ENCODE peak calls at places on chromosomes 1 and 21, in six cellular contexts. V, S, M, D, C and T are unnamed samples.

GRCh38 chr1:30706528-30706927 is 16.9 kb downstream of the MATN1 start:
- DNase-seq in V (no peak), S (no peak), M (peak; percentile 85), D (peak; percentile 46), C (no peak), T (no peak)

GRCh38 chr1:24769656-24770651 is 24.7 kb downstream of the CLIC4 start:
- DNase-seq in V (no peak), S (no peak), M (peak; percentile 93), D (peak; percentile 43), C (no peak), T (no peak)

GRCh38 chr1:210373628-210373877 is 44.9 kb downstream of the HHAT start:
- DNase-seq in V (no peak), S (no peak), M (no peak), D (no peak), C (no peak), T (no peak)

GRCh38 chr1:87439821-87440220 is 111.1 kb downstream of the LMO4 start:
- DNase-seq in V (no peak), S (no peak), M (no peak), D (no peak), C (no peak), T (no peak)

GRCh38 chr21:37658994-37659458 is 257.2 kb downstream of the KCNJ6 start:
- DNase-seq in V (no peak), S (no peak), M (peak; percentile 92), D (peak; percentile 58), C (no peak), T (no peak)

GRCh38 chr1:40898434-40898900 is 36.3 kb upstream of the CITED4 start:
- DNase-seq in V (no peak), S (no peak), M (peak; percentile 18), D (no peak), C (no peak), T (no peak)

GRCh38 chr21:26185021-26185420 is 14.5 kb upstream of the APP start:
- DNase-seq in V (no peak), S (no peak), M (no peak), D (no peak), C (no peak), T (no peak)

GRCh38 chr1:111127923-111128643 is 11.8 kb downstream of the DRAM2 start:
- DNase-seq in V (no peak), S (no peak), M (no peak), D (no peak), C (peak; percentile 91), T (no peak)

GRCh38 chr21:17495680-17496079 is 17.2 kb upstream of the CXADR start:
- DNase-seq in V (no peak), S (peak; percentile 47), M (no peak), D (no peak), C (no peak), T (no peak)

GRCh38 chr1:215567491-215568286 is 585 bp downstream of the KCTD3 start:
- DNase-seq in V (no peak), S (peak; percentile 73), M (peak; percentile 81), D (peak; percentile 64), C (no peak), T (peak; percentile 52)

GRCh38 chr1:221886311-221887090 is 144.6 kb upstream of the DUSP10 start:
- DNase-seq in V (no peak), S (no peak), M (peak; percentile 75), D (no peak), C (no peak), T (no peak)

DNA sequence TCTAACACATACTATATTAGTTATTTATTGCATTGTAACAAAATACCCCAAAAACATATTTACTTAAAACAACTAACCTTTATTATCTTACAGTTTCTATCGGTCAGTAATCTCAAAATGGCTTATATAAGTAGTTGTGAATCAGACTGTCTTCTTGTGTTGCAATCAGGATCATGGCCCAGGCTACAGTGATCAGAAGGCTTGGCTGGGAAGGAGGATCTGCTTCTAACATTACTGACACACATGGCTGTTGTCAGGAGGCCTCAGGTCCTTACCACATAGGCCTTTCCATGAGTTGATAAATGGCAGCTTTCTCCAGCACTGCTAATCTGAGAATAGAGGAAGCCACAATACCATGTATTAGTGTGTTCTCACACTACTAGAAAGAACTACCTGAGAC is 33.7 kb downstream of the CFH start:
- DNase-seq in V (no peak), S (no peak), M (peak; percentile 6), D (no peak), C (no peak), T (no peak)
- TF ChIP-seq EZH2phosphoT487 in V (no peak), S (no peak), M (no peak), D (no peak), C (no peak), T (no peak)

GRCh38 chr1:3002349-3003038 is 18.8 kb upstream of the ACTRT2 start:
- DNase-seq in V (no peak), S (no peak), M (no peak), D (no peak), C (no peak), T (no peak)

GRCh38 chr1:3005771-3006170 is 15.5 kb upstream of the ACTRT2 start:
- DNase-seq in V (no peak), S (no peak), M (no peak), D (no peak), C (no peak), T (no peak)

GRCh38 chr1:3004285-3005205 is 16.7 kb upstream of the ACTRT2 start:
- DNase-seq in V (no peak), S (no peak), M (no peak), D (no peak), C (no peak), T (no peak)

GRCh38 chr1:3003039-3003940 is 18.0 kb upstream of the ACTRT2 start:
- DNase-seq in V (no peak), S (no peak), M (no peak), D (no peak), C (no peak), T (no peak)

GRCh38 chr1:3003941-3004270 is 17.4 kb upstream of the ACTRT2 start:
- DNase-seq in V (no peak), S (no peak), M (no peak), D (no peak), C (no peak), T (no peak)
- TF ChIP-seq EZH2phosphoT487 in V (no peak), S (no peak), M (no peak), D (no peak), C (no peak), T (no peak)

GRCh38 chr1:26417111-26417510 is 6.5 kb downstream of the LIN28A start:
- DNase-seq in V (peak; percentile 80), S (peak; percentile 94), M (peak; percentile 73), D (peak; percentile 88), C (peak; percentile 86), T (peak; percentile 78)
- TF ChIP-seq EZH2phosphoT487 in V (no peak), S (no peak), M (no peak), D (no peak), C (no peak), T (no peak)

GRCh38 chr21:45973475-45974072 is 8.0 kb upstream of the COL6A1 start:
- DNase-seq in V (peak; percentile 35), S (peak; percentile 85), M (peak; percentile 90), D (peak; percentile 91), C (no peak), T (peak; percentile 77)

GRCh38 chr21:45972716-45973474 is 8.7 kb upstream of the COL6A1 start:
- DNase-seq in V (no peak), S (peak; percentile 61), M (peak; percentile 92), D (peak; percentile 91), C (no peak), T (no peak)

GRCh38 chr21:45976666-45977335 is 4.8 kb upstream of the COL6A1 start:
- DNase-seq in V (no peak), S (no peak), M (no peak), D (no peak), C (no peak), T (no peak)

GRCh38 chr21:45974073-45975016 is 7.2 kb upstream of the COL6A1 start:
- DNase-seq in V (peak; percentile 36), S (peak; percentile 70), M (peak; percentile 84), D (peak; percentile 64), C (no peak), T (no peak)

GRCh38 chr21:45975017-45975595 is 6.5 kb upstream of the COL6A1 start:
- DNase-seq in V (peak; percentile 10), S (peak; percentile 56), M (peak; percentile 76), D (peak; percentile 74), C (no peak), T (no peak)
- TF ChIP-seq EZH2phosphoT487 in V (no peak), S (peak; percentile 53), M (no peak), D (no peak), C (no peak), T (no peak)

DNA sequence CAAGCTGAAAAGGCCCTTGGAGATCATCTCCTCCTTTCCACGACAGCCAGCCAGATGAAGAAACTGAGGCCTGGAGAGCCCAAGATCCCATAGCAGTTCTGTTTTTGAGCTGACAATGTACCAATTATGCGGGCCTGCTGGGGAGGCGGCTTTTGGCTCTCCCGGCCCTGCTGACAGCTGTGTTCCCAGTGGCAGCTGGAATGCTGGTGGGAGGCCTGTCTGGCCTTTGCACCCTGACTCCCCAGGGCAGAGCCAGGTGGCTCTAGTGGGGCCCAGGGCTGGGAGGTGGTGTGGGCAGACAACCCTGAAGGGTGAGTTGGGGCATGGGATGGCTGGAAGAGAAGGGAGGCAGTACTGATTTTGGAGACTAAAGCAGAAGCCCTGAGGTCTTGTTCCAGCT is 30.7 kb upstream of the WASF2 start:
- DNase-seq in V (no peak), S (peak; percentile 33), M (no peak), D (no peak), C (no peak), T (no peak)
- TF ChIP-seq EZH2phosphoT487 in V (no peak), S (no peak), M (no peak), D (no peak), C (no peak), T (no peak)